ENCODE peak calls at places on chromosome 18, in five cellular contexts. R is HEK293T, L is GM12878, S is HepG2, U is K562. N is an unnamed sample.

GRCh38 chr18:9715974-9716373 is 7.9 kb downstream of the RAB31 start:
- DNase-seq in R (no peak), L (no peak), S (no peak), U (no peak), N (no peak)

GRCh38 chr18:74532511-74533025 is 1.7 kb upstream of the CNDP1 start:
- DNase-seq in R (no peak), L (no peak), S (no peak), U (no peak), N (no peak)

GRCh38 chr18:25727281-25727680 is 363.1 kb downstream of the SS18 start:
- DNase-seq in R (no peak), L (no peak), S (no peak), U (no peak), N (no peak)

GRCh38 chr18:23033079-23033478 is 100.0 kb downstream of the RBBP8 start:
- DNase-seq in R (no peak), L (no peak), S (no peak), U (no peak), N (no peak)

GRCh38 chr18:78611201-78611800 is 368.3 kb upstream of the SALL3 start:
- DNase-seq in R (no peak), L (no peak), S (no peak), U (no peak), N (no peak)

GRCh38 chr18:11752116-11752911 is 63.2 kb downstream of the GNAL start:
- DNase-seq in R (no peak), L (no peak), S (no peak), U (no peak), N (peak)

GRCh38 chr18:61719676-61720075 is 173.1 kb downstream of the RNF152 start:
- DNase-seq in R (no peak), L (no peak), S (no peak), U (no peak), N (no peak)

GRCh38 chr18:75268206-75268605 is 57.6 kb downstream of the TSHZ1 start:
- DNase-seq in R (no peak), L (no peak), S (no peak), U (no peak), N (no peak)

GRCh38 chr18:62982600-62983251 is 267.4 kb downstream of the PHLPP1 start:
- DNase-seq in R (peak), L (peak), S (peak), U (peak), N (peak)

GRCh38 chr18:22488554-22488953 is 70.8 kb upstream of the CTAGE1 start:
- DNase-seq in R (no peak), L (no peak), S (no peak), U (peak), N (no peak)

GRCh38 chr18:49849331-49850217 is 36.2 kb upstream of the ACAA2 start:
- DNase-seq in R (peak), L (no peak), S (peak), U (peak), N (no peak)
- TF ChIP-seq FOXM1 in R (no peak), L (no peak), S (no peak), U (no peak), N (no peak)

GRCh38 chr18:66872277-66872676 is 268.4 kb upstream of the CDH19 start:
- DNase-seq in R (no peak), L (no peak), S (no peak), U (no peak), N (peak)
- TF ChIP-seq FOXM1 in R (no peak), L (no peak), S (no peak), U (no peak), N (no peak)

GRCh38 chr18:33375829-33376228 is 64.7 kb downstream of the CCDC178 start:
- DNase-seq in R (no peak), L (no peak), S (no peak), U (no peak), N (no peak)
- TF ChIP-seq FOXM1 in R (no peak), L (no peak), S (no peak), U (no peak), N (no peak)

GRCh38 chr18:35609236-35609635 is 27.7 kb downstream of the GALNT1 start:
- DNase-seq in R (no peak), L (no peak), S (no peak), U (no peak), N (no peak)

GRCh38 chr18:35603528-35603927 is 22.0 kb downstream of the GALNT1 start:
- DNase-seq in R (no peak), L (no peak), S (peak), U (no peak), N (no peak)

GRCh38 chr18:35604369-35604768 is 22.8 kb downstream of the GALNT1 start:
- DNase-seq in R (no peak), L (no peak), S (no peak), U (no peak), N (no peak)

GRCh38 chr18:35602193-35602820 is 20.8 kb downstream of the GALNT1 start:
- DNase-seq in R (no peak), L (no peak), S (no peak), U (no peak), N (no peak)

GRCh38 chr18:35605686-35606417 is 24.3 kb downstream of the GALNT1 start:
- DNase-seq in R (no peak), L (no peak), S (no peak), U (no peak), N (no peak)
- TF ChIP-seq FOXM1 in R (no peak), L (no peak), S (no peak), U (no peak), N (no peak)

DNA sequence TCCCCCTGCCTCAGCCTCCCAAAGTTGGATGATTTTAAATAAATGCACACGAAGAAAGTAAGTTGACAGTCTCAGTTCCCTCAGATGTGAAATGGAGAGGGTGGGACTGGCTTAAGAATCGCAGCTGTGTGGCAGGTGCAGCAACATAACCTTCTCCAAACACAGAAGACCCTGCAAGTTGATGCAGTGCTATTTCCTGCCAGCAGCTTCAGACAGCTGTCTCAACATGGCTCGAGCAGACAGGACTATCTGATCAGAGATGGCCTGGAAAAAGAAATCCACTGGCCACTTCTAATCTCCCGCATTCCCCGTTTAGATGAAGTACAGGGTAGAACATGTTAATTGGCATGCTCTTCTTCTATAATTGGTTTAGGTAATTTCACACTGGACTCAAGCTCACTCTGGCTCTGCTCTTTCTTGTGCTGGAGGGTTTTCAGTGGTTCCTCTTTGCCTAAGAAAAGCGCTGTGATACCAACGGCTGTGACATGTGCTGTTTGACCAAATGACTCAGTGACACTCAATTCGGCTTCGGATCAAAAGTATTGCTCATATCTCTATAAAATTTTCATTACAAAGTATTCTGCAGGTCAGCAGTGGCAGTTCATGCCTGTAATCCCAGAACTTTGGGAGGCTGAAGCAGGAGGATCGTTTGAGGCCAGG is 40.2 kb downstream of the MYOM1 start:
- DNase-seq in R (no peak), L (peak), S (no peak), U (no peak), N (no peak)
- TF ChIP-seq FOXM1 in R (no peak), L (peak), S (no peak), U (no peak), N (no peak)

DNA sequence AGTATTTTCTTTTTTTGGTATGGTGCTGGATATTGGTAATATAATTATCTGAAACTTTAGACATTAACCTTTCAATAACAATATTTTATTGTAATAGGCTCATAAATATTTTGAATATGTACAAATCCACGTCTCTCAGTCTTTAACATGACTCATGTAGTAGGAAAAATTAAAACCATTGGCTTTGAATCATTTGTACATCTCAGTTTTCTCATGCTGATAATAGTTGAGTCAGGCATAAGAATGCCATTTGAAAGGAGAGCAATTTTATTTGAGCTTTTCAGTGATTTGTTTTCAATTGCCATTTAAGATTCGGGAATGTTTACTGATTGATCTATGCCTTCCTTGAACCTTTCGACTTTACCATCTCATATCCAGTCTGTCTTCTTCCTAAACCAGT is 364.9 kb downstream of the TGIF1 start:
- DNase-seq in R (no peak), L (no peak), S (no peak), U (no peak), N (no peak)
- TF ChIP-seq FOXM1 in R (no peak), L (no peak), S (no peak), U (no peak), N (no peak)

DNA sequence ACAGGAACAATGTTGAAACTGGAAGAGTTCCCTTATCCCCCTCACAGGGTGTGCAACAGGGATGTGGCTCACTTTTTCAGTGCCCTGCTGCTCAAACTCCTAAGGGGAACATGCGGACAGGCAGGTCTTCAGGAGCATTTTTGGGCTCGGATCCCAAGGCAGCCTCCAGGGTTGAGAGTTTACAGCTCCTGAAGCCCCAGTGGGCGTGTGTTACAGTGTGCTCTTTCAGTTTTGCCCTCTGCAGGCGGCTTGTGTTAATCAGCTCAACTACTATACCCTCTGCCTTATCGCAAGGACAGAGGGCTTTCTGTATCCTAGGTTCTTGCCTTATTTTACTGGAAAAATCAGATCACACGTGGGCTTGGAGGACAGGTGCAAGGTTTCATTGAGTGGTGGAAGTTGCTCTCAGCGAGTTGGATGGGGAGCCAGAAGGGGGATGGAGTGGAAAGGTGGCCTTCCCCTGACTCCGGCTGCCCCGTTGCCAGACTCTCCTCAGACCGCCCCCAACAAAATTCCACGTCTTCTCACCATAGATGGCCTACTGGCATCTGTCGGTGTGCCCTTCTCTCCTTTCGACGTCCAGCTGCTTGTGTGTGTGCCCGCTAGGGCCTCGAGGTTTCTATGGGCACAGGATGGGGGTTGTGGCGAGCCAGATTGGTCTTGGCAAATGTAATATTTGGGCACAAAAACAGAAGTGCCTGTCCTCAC is 541.9 kb downstream of the TMX3 start:
- DNase-seq in R (no peak), L (no peak), S (peak), U (no peak), N (no peak)
- TF ChIP-seq FOXM1 in R (no peak), L (no peak), S (no peak), U (no peak), N (no peak)

GRCh38 chr18:79962835-79963657 is 1.4 kb upstream of the HSBP1L1 start:
- DNase-seq in R (no peak), L (peak), S (no peak), U (no peak), N (no peak)
- TF ChIP-seq FOXM1 in R (no peak), L (peak), S (no peak), U (no peak), N (no peak)

DNA sequence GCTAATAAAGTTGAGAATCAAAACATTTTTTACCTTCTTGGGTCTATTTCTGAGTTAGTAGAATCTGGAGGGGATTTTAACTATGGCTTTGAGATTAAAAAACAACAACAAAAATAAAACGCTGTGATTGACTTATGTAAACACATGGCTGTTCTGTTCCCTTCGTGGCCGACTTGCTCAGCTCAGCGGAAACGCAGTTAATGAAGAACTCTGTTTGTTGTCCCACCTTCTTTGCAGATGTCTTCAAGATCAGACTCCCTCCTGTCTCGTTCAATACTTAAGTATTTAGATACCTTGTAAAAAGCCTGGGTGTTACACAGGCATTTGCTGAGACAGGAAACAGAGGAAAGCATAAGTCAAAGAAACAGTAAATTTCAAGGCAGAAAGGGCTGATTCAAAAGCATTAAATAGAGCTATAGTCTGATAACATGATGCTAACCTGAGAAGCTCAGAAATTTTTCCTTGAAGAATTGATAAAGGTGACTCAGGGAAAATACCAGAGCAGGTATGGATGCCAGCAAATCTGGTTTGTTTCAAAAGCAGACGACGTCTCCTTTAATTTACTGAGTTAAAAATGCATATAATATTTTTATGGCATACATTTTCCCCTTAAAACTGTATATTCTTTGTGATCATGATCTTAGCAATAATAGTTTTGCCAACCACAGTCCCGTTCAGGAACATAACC is 21.7 kb upstream of the POLI start:
- DNase-seq in R (no peak), L (no peak), S (no peak), U (no peak), N (no peak)
- TF ChIP-seq FOXM1 in R (no peak), L (peak), S (no peak), U (no peak), N (no peak)

DNA sequence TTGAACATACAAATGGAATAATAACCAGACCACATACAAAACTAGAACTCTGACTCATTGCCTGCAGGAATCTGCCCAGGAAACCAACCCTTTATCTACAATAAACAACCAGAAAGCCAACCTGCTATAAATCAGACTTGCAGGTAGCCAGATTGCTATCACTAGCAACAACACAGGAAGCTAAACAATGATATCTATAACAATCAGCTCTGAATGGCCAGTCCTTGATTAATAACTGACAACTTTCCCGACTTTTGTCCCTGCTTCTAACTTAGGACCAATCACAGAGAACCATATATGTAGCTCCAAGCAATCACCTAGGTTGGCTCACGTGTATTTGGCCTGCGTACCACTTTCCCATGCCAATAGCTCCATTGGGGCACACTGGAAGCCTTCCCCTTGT is 470.8 kb downstream of the RIT2 start:
- DNase-seq in R (no peak), L (no peak), S (no peak), U (no peak), N (peak)
- TF ChIP-seq FOXM1 in R (no peak), L (no peak), S (no peak), U (no peak), N (no peak)